ENCODE peak calls at places on chromosomes 12 and 14, in four cellular contexts. Q is cardiac fibroblast, Z is astrocyte of the spinal cord, E is neural progenitor cell. F is an unnamed sample.
A peak's percentile ranks its signal among the peaks of the same experiment; 100 is the strongest.

GRCh38 chr14:105023144-105023543 is 2.3 kb upstream of the CDCA4 start:
- DNase-seq in E (no peak), Q (peak; percentile 58), Z (peak; percentile 63), F (peak; percentile 53)

GRCh38 chr14:54737132-54737711 is 165.4 kb downstream of the GCH1 start:
- DNase-seq in Z (peak; percentile 73), E (no peak), Q (peak; percentile 57), F (peak; percentile 74)

GRCh38 chr14:102982852-102983470 is 60.5 kb downstream of the AMN start:
- DNase-seq in Q (no peak), Z (no peak), E (no peak), F (no peak)

GRCh38 chr14:75259946-75260545 is 18.6 kb upstream of the FOS start:
- DNase-seq in Z (no peak), E (no peak), Q (no peak), F (no peak)

GRCh38 chr14:55399912-55400311 is 11.7 kb downstream of the ATG14 start:
- DNase-seq in Z (no peak), Q (no peak), E (no peak), F (peak; percentile 11)

GRCh38 chr14:72177246-72177645 is 245.0 kb downstream of the RGS6 start:
- DNase-seq in E (no peak), Z (no peak), Q (no peak), F (no peak)

GRCh38 chr12:82529096-82529495 is 157.6 kb upstream of the TMTC2 start:
- DNase-seq in E (no peak), Z (no peak), Q (no peak), F (no peak)

GRCh38 chr12:47983541-47984115 is 20.2 kb downstream of the TMEM106C start:
- DNase-seq in Q (no peak), Z (no peak), E (no peak), F (no peak)

GRCh38 chr12:570237-570925 is 92.9 kb downstream of the NINJ2 start:
- DNase-seq in Q (peak; percentile 88), E (peak; percentile 70), Z (peak; percentile 85), F (peak; percentile 85)

GRCh38 chr12:12467222-12467621 is 95.4 kb downstream of the DUSP16 start:
- DNase-seq in E (no peak), Q (no peak), Z (no peak), F (no peak)

GRCh38 chr14:58899317-58899713 is 261.6 kb downstream of the DACT1 start:
- DNase-seq in Q (peak; percentile 95), E (no peak), Z (peak; percentile 67), F (peak; percentile 84)

GRCh38 chr14:105477659-105478623 is 3.3 kb downstream of the CRIP2 start:
- DNase-seq in E (peak; percentile 22), Q (no peak), Z (no peak), F (no peak)

GRCh38 chr12:4781212-4781611 is 61.0 kb downstream of the GALNT8 start:
- DNase-seq in E (no peak), Q (no peak), Z (no peak), F (no peak)

GRCh38 chr12:161823-162222 is 52.1 kb downstream of the SLC6A12 start:
- DNase-seq in E (no peak), Z (no peak), Q (no peak), F (no peak)

GRCh38 chr14:60647081-60647836 is 2.0 kb downstream of the SIX1 start:
- DNase-seq in Z (peak; percentile 61), E (peak; percentile 80), Q (peak; percentile 63), F (peak; percentile 72)

GRCh38 chr12:88904705-88905104 is 324.4 kb upstream of the KITLG start:
- DNase-seq in Q (no peak), E (no peak), Z (peak; percentile 22), F (no peak)

GRCh38 chr12:71958993-71959588 is 20.4 kb downstream of the TPH2 start:
- DNase-seq in E (no peak), Z (peak; percentile 66), Q (peak; percentile 40), F (peak; percentile 41)

GRCh38 chr12:121697093-121697698 is 15.4 kb upstream of the TMEM120B start:
- DNase-seq in Q (peak; percentile 78), Z (peak; percentile 63), E (peak; percentile 76), F (peak; percentile 69)

GRCh38 chr14:102799684-102800562 is 22.7 kb downstream of the TRAF3 start:
- DNase-seq in Z (peak; percentile 88), Q (peak; percentile 59), E (no peak), F (peak; percentile 88)

GRCh38 chr12:22275847-22276246 is 58.7 kb downstream of the ST8SIA1 start:
- DNase-seq in Q (peak; percentile 99), E (no peak), Z (peak; percentile 98), F (peak; percentile 95)

GRCh38 chr14:21768116-21768874 is 94.7 kb upstream of the OR4E1 start:
- DNase-seq in E (peak; percentile 80), Q (peak; percentile 23), Z (peak; percentile 8), F (peak; percentile 34)

GRCh38 chr12:80877706-80878384 is 59.9 kb downstream of the LIN7A start:
- DNase-seq in Z (peak; percentile 52), Q (peak; percentile 86), E (no peak), F (peak; percentile 66)

GRCh38 chr12:11785722-11786121 is 136.2 kb downstream of the ETV6 start:
- DNase-seq in E (no peak), Z (no peak), Q (peak; percentile 22), F (peak; percentile 28)

GRCh38 chr12:11832100-11832499 is 182.6 kb downstream of the ETV6 start:
- DNase-seq in Q (no peak), Z (no peak), E (no peak), F (no peak)

GRCh38 chr14:97266653-97267052 is 469.5 kb downstream of the VRK1 start:
- DNase-seq in E (no peak), Q (no peak), Z (peak; percentile 79), F (peak; percentile 1)

GRCh38 chr14:58817846-58818245 is 180.1 kb downstream of the DACT1 start:
- DNase-seq in Q (peak; percentile 83), E (no peak), Z (peak; percentile 25), F (peak; percentile 55)

GRCh38 chr14:99537399-99537798 is 56.2 kb downstream of the CCNK start:
- DNase-seq in Q (peak; percentile 76), E (peak; percentile 43), Z (peak; percentile 82), F (peak; percentile 82)

GRCh38 chr14:99033951-99034350 is 238.0 kb downstream of the BCL11B start:
- DNase-seq in Q (no peak), E (no peak), Z (no peak), F (no peak)

GRCh38 chr14:104133496-104133895 is 4.9 kb upstream of the KIF26A start:
- DNase-seq in E (no peak), Z (no peak), Q (no peak), F (no peak)

GRCh38 chr12:66331814-66332213 is 29.5 kb downstream of the HELB start:
- DNase-seq in Q (no peak), Z (no peak), E (no peak), F (no peak)

GRCh38 chr12:120677765-120678473 is 9.0 kb upstream of the MLEC start:
- DNase-seq in Z (peak; percentile 17), Q (peak; percentile 83), E (no peak), F (peak; percentile 18)

GRCh38 chr12:106642991-106643390 is 60.2 kb downstream of the RFX4 start:
- DNase-seq in E (no peak), Q (no peak), Z (no peak), F (no peak)

DNA sequence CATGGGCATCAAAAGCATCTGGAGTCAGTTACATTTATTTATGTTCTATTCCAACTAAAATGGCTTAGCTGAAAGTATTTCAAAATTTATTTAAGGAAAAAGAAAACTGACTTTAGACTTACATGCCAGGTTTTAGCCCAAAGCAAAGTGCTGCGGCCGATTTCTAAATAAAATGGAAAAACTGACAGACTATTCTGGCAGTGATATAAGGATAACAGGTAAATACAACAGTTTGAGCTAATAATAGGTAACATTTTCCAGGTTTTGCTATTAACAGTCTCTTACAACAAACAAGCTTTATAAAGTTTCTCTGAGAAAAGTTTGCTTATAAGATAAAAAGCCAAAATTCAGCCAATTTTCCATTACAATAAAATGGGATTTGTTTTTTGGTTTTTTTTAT is 937.2 kb upstream of the FLRT2 start:
- DNase-seq in Z (no peak), E (no peak), Q (no peak), F (no peak)
- H3K4me3 ChIP-seq in Z (no peak overlapping the region), E (no peak overlapping the region), Q (no peak overlapping the region), F (no peak overlapping the region)

DNA sequence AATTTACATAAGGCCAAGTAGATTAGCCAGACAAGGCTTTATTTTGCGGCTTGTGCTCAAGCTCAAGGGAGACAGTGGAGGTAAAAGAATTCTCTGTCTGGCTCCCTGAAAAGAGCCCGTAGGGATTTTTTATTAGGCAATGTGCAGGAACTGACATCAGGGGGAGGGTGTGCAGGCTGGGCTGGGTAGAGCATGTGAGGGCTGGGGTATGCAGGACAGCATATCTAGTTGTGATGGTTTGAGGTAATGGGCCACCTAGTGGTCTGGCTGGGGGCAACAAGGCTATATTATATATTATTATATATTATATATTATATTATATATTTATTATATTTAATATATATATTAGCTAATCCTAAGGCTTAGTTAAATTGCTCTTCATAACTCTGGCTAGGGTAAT is 102.1 kb downstream of the TMEM117 start:
- DNase-seq in Q (peak; percentile 27), E (no peak), Z (no peak), F (peak; percentile 49)
- TF ChIP-seq CTCF in Q (peak; percentile 36), E (peak; percentile 38), Z (peak; percentile 43), F (peak; percentile 58)

GRCh38 chr14:23353433-23353780 is 720 bp upstream of the SLC22A17 start:
- DNase-seq in Z (no peak), E (no peak), Q (no peak), F (no peak)

GRCh38 chr14:23351681-23352505 is 794 bp downstream of the SLC22A17 start:
- DNase-seq in Z (no peak), Q (no peak), E (peak; percentile 74), F (no peak)

GRCh38 chr14:23354990-23355389 is 2.3 kb upstream of the SLC22A17 start:
- DNase-seq in Z (no peak), Q (no peak), E (no peak), F (no peak)

GRCh38 chr14:23356036-23356435 is 3.3 kb upstream of the SLC22A17 start:
- DNase-seq in Q (no peak), E (no peak), Z (no peak), F (no peak)

GRCh38 chr14:23352506-23353432 is at the start of gene SLC22A17:
- DNase-seq in Q (peak; percentile 84), E (peak; percentile 91), Z (peak; percentile 90), F (peak; percentile 92)
- H3K4me3 ChIP-seq in Q (peak within 1 kb of the TSS; percentile 67), E (peak within 1 kb of the TSS; percentile 91), Z (peak within 1 kb of the TSS; percentile 67), F (peak within 1 kb of the TSS; percentile 69)

GRCh38 chr12:123805119-123805518 is 43.0 kb downstream of the DNAH10 start:
- DNase-seq in Q (no peak), E (no peak), Z (no peak), F (no peak)

GRCh38 chr12:123807002-123807401 is 44.9 kb downstream of the DNAH10 start:
- DNase-seq in E (no peak), Z (no peak), Q (no peak), F (no peak)

GRCh38 chr12:123798518-123798917 is 36.4 kb downstream of the DNAH10 start:
- DNase-seq in E (no peak), Z (no peak), Q (no peak), F (no peak)

GRCh38 chr12:123799227-123799626 is 37.1 kb downstream of the DNAH10 start:
- DNase-seq in Q (no peak), Z (no peak), E (no peak), F (no peak)

GRCh38 chr12:123801573-123802178 is 39.6 kb downstream of the DNAH10 start:
- DNase-seq in E (no peak), Z (peak; percentile 24), Q (peak; percentile 49), F (peak; percentile 61)
- TF ChIP-seq CTCF in E (peak; percentile 57), Z (peak; percentile 37), Q (peak; percentile 42), F (peak; percentile 57)